ENCODE peak calls at places on chromosomes 11 and 22, in four cellular contexts. V is HepG2, C is HEK293T, M is GM12878. X is an unnamed sample.

GRCh38 chr11:130651266-130651855 is 202.9 kb downstream of the ADAMTS15 start:
- DNase-seq in V (no peak), C (no peak), M (no peak), X (no peak)

GRCh38 chr11:35541621-35542375 is 16.4 kb upstream of the PAMR1 start:
- DNase-seq in V (no peak), C (no peak), M (no peak), X (no peak)

GRCh38 chr11:26964335-26964734 is 29.6 kb upstream of the FIBIN start:
- DNase-seq in V (no peak), C (no peak), M (no peak), X (no peak)

GRCh38 chr22:39622881-39623367 is 52.4 kb downstream of the CACNA1I start:
- DNase-seq in V (peak), C (peak), M (no peak), X (peak)

GRCh38 chr11:71481101-71481960 is 28.3 kb downstream of the NADSYN1 start:
- DNase-seq in V (no peak), C (no peak), M (no peak), X (no peak)

GRCh38 chr11:34356918-34357645 is 728 bp downstream of the ABTB2 start:
- DNase-seq in V (no peak), C (peak), M (no peak), X (peak)

GRCh38 chr11:115462004-115462541 is 42.1 kb downstream of the CADM1 start:
- DNase-seq in V (no peak), C (no peak), M (no peak), X (no peak)

GRCh38 chr11:42974510-42974909 is 337.3 kb upstream of the API5 start:
- DNase-seq in V (no peak), C (no peak), M (no peak), X (no peak)

GRCh38 chr11:34235189-34235588 is 122.6 kb downstream of the ABTB2 start:
- DNase-seq in V (no peak), C (no peak), M (no peak), X (no peak)

GRCh38 chr11:132430352-132431091 is 1060.1 kb downstream of the NTM start:
- DNase-seq in V (no peak), C (no peak), M (no peak), X (no peak)

GRCh38 chr11:1862588-1863351 is 9.9 kb downstream of the LSP1 start:
- DNase-seq in V (no peak), C (no peak), M (no peak), X (no peak)

GRCh38 chr11:130448416-130449068 is at the start of gene ADAMTS15:
- DNase-seq in V (peak), C (peak), M (no peak), X (no peak)

GRCh38 chr22:40567106-40567505 is 69.4 kb downstream of the MRTFA start:
- DNase-seq in V (no peak), C (no peak), M (no peak), X (no peak)

GRCh38 chr11:105000167-105000566 is 22.8 kb downstream of the CASP5 start:
- DNase-seq in V (peak), C (peak), M (no peak), X (no peak)

GRCh38 chr11:27347949-27348879 is 14.8 kb downstream of the CCDC34 start:
- DNase-seq in V (no peak), C (peak), M (no peak), X (no peak)

GRCh38 chr11:122723576-122723975 is 68.1 kb downstream of the UBASH3B start:
- DNase-seq in V (no peak), C (no peak), M (no peak), X (no peak)

GRCh38 chr22:24043957-24044356 is 32.9 kb downstream of the CABIN1 start:
- DNase-seq in V (no peak), C (no peak), M (no peak), X (no peak)

GRCh38 chr22:44917372-44918165 is 92.2 kb downstream of the PHF21B start:
- DNase-seq in V (no peak), C (no peak), M (no peak), X (no peak)

GRCh38 chr22:32475428-32476010 is 908 bp downstream of the FBXO7 start:
- DNase-seq in V (no peak), C (peak), M (no peak), X (no peak)

GRCh38 chr11:85772700-85773099 is 38.2 kb downstream of the SYTL2 start:
- DNase-seq in V (no peak), C (no peak), M (no peak), X (no peak)

DNA sequence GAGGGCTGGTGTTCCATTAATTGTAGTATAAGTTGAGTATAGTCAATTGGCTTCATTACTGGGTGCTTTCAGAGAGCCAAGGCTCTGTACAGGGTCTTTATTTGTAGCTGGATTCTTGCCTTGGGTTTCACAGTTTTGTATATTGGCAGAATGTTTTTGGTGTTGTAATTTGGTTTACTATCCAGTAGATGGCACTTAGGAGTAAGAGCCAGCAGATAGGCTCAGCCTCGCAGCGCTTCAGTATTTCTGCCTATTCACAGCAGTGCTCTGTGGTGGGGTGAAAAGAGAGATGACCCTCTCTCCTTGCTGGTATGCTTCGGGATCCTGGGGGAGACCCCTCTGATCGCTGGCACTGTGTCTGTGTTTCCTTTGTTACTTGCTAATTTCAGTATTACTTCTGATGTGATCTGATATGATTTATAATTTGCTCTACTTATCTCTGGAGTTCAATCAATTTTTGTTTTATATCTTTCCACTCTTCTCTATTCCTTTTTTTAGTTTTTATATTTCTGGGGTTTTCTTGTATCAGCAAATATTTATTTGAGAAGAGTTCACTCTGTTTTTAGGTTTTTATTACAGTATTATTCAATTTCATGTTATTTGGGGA is 52.2 kb downstream of the ANO5 start:
- DNase-seq in V (peak), C (peak), M (no peak), X (peak)
- TF ChIP-seq FOXM1 in V (no peak), C (no peak), M (no peak), X (no peak)

DNA sequence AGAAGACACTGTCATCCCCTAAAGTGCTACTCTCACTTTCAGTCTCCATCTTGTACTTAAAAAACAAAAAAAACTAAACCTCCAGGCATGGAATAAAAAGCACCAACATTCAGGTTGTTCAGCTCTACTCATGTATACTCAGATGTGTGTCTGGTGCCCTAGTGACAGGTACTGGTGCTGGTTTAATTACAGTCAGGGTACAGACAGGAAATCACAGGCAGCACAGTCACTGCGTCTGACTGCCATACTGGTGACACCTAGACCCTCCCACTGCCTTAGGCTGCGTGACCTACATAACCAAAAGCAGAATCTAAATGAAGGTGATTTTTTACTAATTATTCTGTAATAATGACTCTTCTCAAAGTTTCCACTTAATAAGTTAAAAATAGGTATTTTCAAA is at the start of gene ARHGAP32:
- DNase-seq in V (no peak), C (no peak), M (no peak), X (no peak)
- TF ChIP-seq SP1 in V (no peak), C (no peak), M (no peak), X (no peak)

DNA sequence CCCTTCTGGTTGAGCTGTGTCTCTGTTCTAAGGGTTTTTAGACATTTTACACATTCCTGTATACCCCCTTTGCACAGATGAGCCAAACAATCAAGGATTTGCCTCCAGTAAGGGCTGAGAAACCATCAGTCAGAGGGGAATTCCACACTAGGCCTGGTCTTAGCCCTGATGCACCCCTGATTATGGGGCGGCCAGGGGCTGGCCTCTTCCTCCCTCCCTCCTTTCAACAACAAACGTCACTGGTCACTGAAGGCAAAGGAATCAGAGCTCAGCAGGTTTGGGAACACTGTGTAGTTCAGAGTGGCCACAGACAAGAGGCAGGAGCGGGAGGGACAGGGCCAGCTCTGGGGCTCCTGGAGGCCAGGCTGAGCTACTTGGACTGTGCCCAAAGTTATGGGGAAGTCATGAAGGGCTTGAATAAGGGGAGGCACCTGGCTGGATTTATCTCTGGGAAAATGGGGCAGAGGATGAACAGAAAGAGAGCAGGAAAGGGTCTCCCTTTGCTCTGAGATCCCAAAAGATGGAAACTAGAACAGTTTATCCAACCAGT is 1.5 kb downstream of the MOGAT2 start:
- DNase-seq in V (peak), C (no peak), M (peak), X (no peak)
- TF ChIP-seq FOXM1 in V (no peak), C (no peak), M (no peak), X (no peak)

GRCh38 chr11:126992065-126992803 is 8.3 kb downstream of the KIRREL3 start:
- DNase-seq in V (no peak), C (no peak), M (no peak), X (no peak)

GRCh38 chr11:126991596-126991995 is 9.0 kb downstream of the KIRREL3 start:
- DNase-seq in V (no peak), C (no peak), M (no peak), X (no peak)

GRCh38 chr11:126992804-126993111 is 7.8 kb downstream of the KIRREL3 start:
- DNase-seq in V (no peak), C (no peak), M (no peak), X (no peak)

GRCh38 chr11:126995989-126996388 is 4.6 kb downstream of the KIRREL3 start:
- DNase-seq in V (no peak), C (no peak), M (no peak), X (no peak)

GRCh38 chr11:126993599-126993998 is 7.0 kb downstream of the KIRREL3 start:
- DNase-seq in V (no peak), C (no peak), M (no peak), X (no peak)
- TF ChIP-seq SP1 in V (no peak), C (no peak), M (no peak), X (no peak)

GRCh38 chr11:66116576-66117361 is 46.7 kb downstream of the PACS1 start:
- DNase-seq in V (no peak), C (no peak), M (no peak), X (no peak)
- TF ChIP-seq FOXM1 in V (no peak), C (no peak), M (no peak), X (no peak)

GRCh38 chr11:119338318-119338890 is 2.3 kb downstream of the C1QTNF5 start:
- DNase-seq in V (peak), C (peak), M (no peak), X (peak)
- TF ChIP-seq SP1 in V (no peak), C (no peak), M (no peak), X (no peak)

DNA sequence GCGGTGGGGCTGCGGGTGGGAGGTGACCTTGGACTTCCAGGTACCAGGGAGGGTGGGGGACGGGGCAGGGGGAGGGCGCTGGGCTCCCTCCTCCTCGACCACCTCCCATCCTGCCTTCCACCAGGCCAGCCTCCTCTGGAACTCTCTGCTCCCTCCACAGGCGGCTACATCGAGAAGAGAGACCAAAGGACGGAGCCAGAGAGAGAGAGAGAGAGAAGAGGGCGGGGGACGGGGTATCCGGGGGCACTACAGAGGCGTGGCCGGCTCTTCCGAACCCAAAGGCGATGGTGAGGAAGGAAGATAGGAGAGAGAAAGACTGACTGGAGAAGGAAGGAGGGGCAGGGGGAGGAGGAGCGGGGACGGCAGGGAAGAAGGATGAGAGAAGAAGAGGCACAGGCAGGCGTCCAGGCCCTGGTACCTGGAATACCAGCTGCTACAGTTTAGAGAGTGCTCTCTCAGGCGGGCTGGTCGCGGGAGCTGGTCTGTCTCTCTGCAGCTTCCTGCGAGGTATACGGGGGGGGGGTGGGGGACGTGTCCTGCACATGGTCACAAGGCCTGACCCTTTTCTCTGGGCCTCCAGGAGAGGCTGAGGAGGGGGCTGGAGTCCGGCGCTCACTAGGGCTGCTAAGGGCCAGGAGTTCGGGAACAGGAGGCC is 38.0 kb downstream of the IGSF9B start:
- DNase-seq in V (no peak), C (no peak), M (no peak), X (no peak)
- TF ChIP-seq FOXM1 in V (no peak), C (no peak), M (no peak), X (no peak)

GRCh38 chr11:28822596-28822995 is 714.4 kb downstream of the METTL15 start:
- DNase-seq in V (no peak), C (no peak), M (no peak), X (no peak)
- TF ChIP-seq SP1 in V (no peak), C (no peak), M (no peak), X (no peak)

X was measured in K562.